ENCODE peak calls at places on chromosomes 16 and 17, in seven cellular contexts. L is heart right ventricle, Z is AML-193, O is AG10803, H is tibial artery, R is NCI-H446, V is T-cell. X is an unnamed sample.

GRCh38 chr17:57875109-57876022 is 25.5 kb upstream of the MRPS23 start:
- DNase-seq in H (peak; percentile 88), L (peak; percentile 82), V (no peak), R (peak; percentile 61), Z (peak; percentile 13), O (peak; percentile 99), X (peak; percentile 84)

GRCh38 chr16:81409016-81409556 is 35.5 kb upstream of the CMIP start:
- DNase-seq in V (no peak), R (no peak), Z (no peak), H (no peak), O (no peak), L (no peak), X (no peak)

GRCh38 chr16:67244387-67245188 is 2.7 kb downstream of the FHOD1 start:
- DNase-seq in L (peak; percentile 86), O (peak; percentile 89), R (no peak), H (peak; percentile 81), V (peak; percentile 50), Z (peak; percentile 95), X (peak; percentile 77)

GRCh38 chr17:69405096-69405495 is 9.4 kb upstream of the MAP2K6 start:
- DNase-seq in L (no peak), Z (no peak), V (no peak), H (no peak), O (no peak), R (no peak), X (no peak)

GRCh38 chr16:54620197-54620596 is 310.5 kb upstream of the IRX5 start:
- DNase-seq in H (no peak), R (no peak), V (no peak), L (no peak), O (no peak), Z (no peak), X (no peak)

GRCh38 chr16:16036359-16036792 is 87.0 kb downstream of the ABCC1 start:
- DNase-seq in H (no peak), Z (no peak), O (no peak), L (no peak), R (no peak), V (no peak), X (no peak)

GRCh38 chr17:6061290-6061689 is 8.9 kb upstream of the WSCD1 start:
- DNase-seq in Z (no peak), O (peak; percentile 42), V (no peak), R (no peak), H (peak; percentile 38), L (no peak), X (no peak)

GRCh38 chr16:72961863-72962262 is 86.1 kb downstream of the ZFHX3 start:
- DNase-seq in O (no peak), H (peak; percentile 13), Z (no peak), L (no peak), R (no peak), V (no peak), X (no peak)

GRCh38 chr16:89268987-89269735 is 51.7 kb downstream of the ZNF778 start:
- DNase-seq in L (no peak), O (no peak), H (peak; percentile 60), V (no peak), R (no peak), Z (no peak), X (no peak)

GRCh38 chr17:77555741-77556291 is 402.7 kb upstream of the TNRC6C start:
- DNase-seq in V (no peak), L (no peak), H (peak; percentile 28), O (no peak), R (peak; percentile 26), Z (no peak), X (peak; percentile 66)

GRCh38 chr16:2753523-2754020 is 1.1 kb downstream of the SRRM2 start:
- DNase-seq in Z (no peak), V (no peak), R (no peak), O (no peak), L (no peak), H (no peak), X (no peak)

GRCh38 chr16:51968756-51969155 is 578.2 kb downstream of the TOX3 start:
- DNase-seq in Z (no peak), O (peak; percentile 29), R (no peak), V (no peak), H (no peak), L (no peak), X (no peak)

GRCh38 chr17:29241015-29241963 is 5.4 kb upstream of the CRYBA1 start:
- DNase-seq in H (peak; percentile 78), V (no peak), L (no peak), Z (peak; percentile 96), R (no peak), O (peak; percentile 97), X (peak; percentile 19)

GRCh38 chr16:69286941-69287713 is 24.0 kb upstream of the VPS4A start:
- DNase-seq in L (peak; percentile 54), R (no peak), V (no peak), Z (peak; percentile 60), H (peak; percentile 83), O (peak; percentile 75), X (peak; percentile 42)

GRCh38 chr16:29738514-29738913 is 7.3 kb downstream of the C16orf54 start:
- DNase-seq in R (no peak), H (no peak), L (no peak), V (peak; percentile 74), O (no peak), Z (peak; percentile 40), X (no peak)

GRCh38 chr17:76189247-76189646 is 48.2 kb upstream of the FOXJ1 start:
- DNase-seq in H (no peak), Z (no peak), R (no peak), V (no peak), L (no peak), O (no peak), X (no peak)

GRCh38 chr16:4915226-4915761 is 21.7 kb downstream of the PPL start:
- DNase-seq in R (no peak), O (peak; percentile 89), V (no peak), Z (no peak), H (no peak), L (no peak), X (no peak)

GRCh38 chr17:14304222-14304844 is 3.5 kb downstream of the HS3ST3B1 start:
- DNase-seq in V (no peak), Z (no peak), H (no peak), R (no peak), O (no peak), L (no peak), X (no peak)

GRCh38 chr16:85550422-85551318 is 62.5 kb upstream of the GSE1 start:
- DNase-seq in L (no peak), H (no peak), Z (no peak), R (no peak), V (no peak), O (no peak), X (no peak)

GRCh38 chr17:661509-661908 is 53.1 kb downstream of the VPS53 start:
- DNase-seq in O (no peak), H (no peak), R (no peak), L (no peak), V (no peak), Z (no peak), X (no peak)

GRCh38 chr16:495127-495748 is 32.3 kb upstream of the CAPN15 start:
- DNase-seq in R (no peak), L (no peak), O (peak; percentile 22), Z (peak; percentile 55), H (no peak), V (no peak), X (peak; percentile 37)

GRCh38 chr16:57536306-57537193 is at the start of gene CCDC102A:
- DNase-seq in R (no peak), L (peak; percentile 23), O (peak; percentile 30), H (no peak), V (no peak), Z (no peak), X (no peak)

GRCh38 chr17:37097162-37097561 is 148.4 kb downstream of the AATF start:
- DNase-seq in R (no peak), V (no peak), O (no peak), Z (no peak), L (no peak), H (no peak), X (no peak)

GRCh38 chr16:72371307-72372081 is 199.5 kb upstream of the PMFBP1 start:
- DNase-seq in H (no peak), Z (no peak), R (no peak), O (peak; percentile 58), V (no peak), L (no peak), X (no peak)

GRCh38 chr16:67294927-67295326 is 15.6 kb downstream of the PLEKHG4 start:
- DNase-seq in L (no peak), V (no peak), H (no peak), Z (no peak), O (peak; percentile 85), R (no peak), X (no peak)

GRCh38 chr16:52568495-52568894 is 21.6 kb upstream of the TOX3 start:
- DNase-seq in O (no peak), V (no peak), H (no peak), R (no peak), Z (no peak), L (no peak), X (no peak)

GRCh38 chr16:57091990-57092785 is at the start of gene CPNE2:
- DNase-seq in H (peak; percentile 51), L (peak; percentile 66), O (peak; percentile 44), Z (peak; percentile 15), V (no peak), R (no peak), X (peak; percentile 70)

GRCh38 chr17:78774956-78775571 is 7.0 kb downstream of the CYTH1 start:
- DNase-seq in R (no peak), V (peak; percentile 26), Z (peak; percentile 27), H (no peak), O (no peak), L (no peak), X (no peak)

GRCh38 chr17:70767102-70767701 is 597.9 kb downstream of the KCNJ2 start:
- DNase-seq in L (no peak), R (peak; percentile 18), O (peak; percentile 47), Z (peak; percentile 37), V (no peak), H (no peak), X (no peak)

GRCh38 chr17:32445497-32445896 is 1.2 kb downstream of the PSMD11 start:
- DNase-seq in R (no peak), V (no peak), Z (no peak), O (no peak), L (no peak), H (no peak), X (no peak)

GRCh38 chr16:88920618-88921602 is 54.5 kb upstream of the PABPN1L start:
- DNase-seq in R (no peak), O (peak; percentile 81), L (peak; percentile 85), V (no peak), Z (no peak), H (peak; percentile 65), X (peak; percentile 75)

GRCh38 chr16:56792960-56793359 is 63.0 kb downstream of the NUP93 start:
- DNase-seq in R (no peak), H (no peak), L (no peak), O (no peak), Z (no peak), V (no peak), X (no peak)